ENCODE peak calls at places on chromosome 11, in five cellular contexts. M, R, X, Y and G are unnamed samples.
A peak's percentile ranks its signal among the peaks of the same experiment; 100 is the strongest.

GRCh38 chr11:126459691-126460404 is 104.4 kb downstream of the ST3GAL4 start:
- DNase-seq in M (peak; percentile 67), R (no peak), X (no peak), Y (no peak), G (no peak)

GRCh38 chr11:68912254-68912653 is 8.6 kb downstream of the IGHMBP2 start:
- DNase-seq in M (no peak), R (no peak), X (no peak), Y (no peak), G (no peak)

GRCh38 chr11:69804769-69805508 is 14.3 kb downstream of the FGF3 start:
- DNase-seq in M (no peak), R (no peak), X (no peak), Y (no peak), G (no peak)

GRCh38 chr11:33315822-33316221 is 58.6 kb downstream of the HIPK3 start:
- DNase-seq in M (no peak), R (no peak), X (no peak), Y (no peak), G (no peak)

GRCh38 chr11:61799665-61800284 is 7.1 kb downstream of the FEN1 start:
- DNase-seq in M (no peak), R (no peak), X (no peak), Y (no peak), G (no peak)

GRCh38 chr11:61701298-61701993 is 21.3 kb downstream of the DAGLA start:
- DNase-seq in M (no peak), R (no peak), X (no peak), Y (no peak), G (peak; percentile 35)

GRCh38 chr11:77071671-77072605 is 5.2 kb downstream of the CAPN5 start:
- DNase-seq in M (peak; percentile 10), R (no peak), X (no peak), Y (no peak), G (no peak)

GRCh38 chr11:61554172-61554988 is 26.5 kb downstream of the SYT7 start:
- DNase-seq in M (no peak), R (no peak), X (no peak), Y (no peak), G (no peak)

GRCh38 chr11:73333626-73334199 is 25.6 kb downstream of the ARHGEF17 start:
- DNase-seq in M (no peak), R (no peak), X (no peak), Y (no peak), G (no peak)
- H3K4me3 ChIP-seq in M (no peak overlapping the region), R (no peak overlapping the region), X (no peak overlapping the region), Y (no peak overlapping the region), G (no peak overlapping the region)

GRCh38 chr11:1055990-1056771 is 18.5 kb upstream of the MUC2 start:
- DNase-seq in M (no peak), R (no peak), X (no peak), Y (no peak), G (no peak)
- H3K4me3 ChIP-seq in M (no peak overlapping the region), R (no peak overlapping the region), X (no peak overlapping the region), Y (no peak overlapping the region), G (no peak overlapping the region)

GRCh38 chr11:37861671-37862070 is 1263.6 kb upstream of the RAG2 start:
- DNase-seq in M (no peak), R (no peak), X (no peak), Y (no peak), G (no peak)

GRCh38 chr11:37858398-37858797 is 1260.4 kb upstream of the RAG2 start:
- DNase-seq in M (no peak), R (no peak), X (no peak), Y (no peak), G (no peak)

GRCh38 chr11:37857726-37858125 is 1259.7 kb upstream of the RAG2 start:
- DNase-seq in M (no peak), R (no peak), X (no peak), Y (no peak), G (no peak)
- H3K4me3 ChIP-seq in M (no peak overlapping the region), R (no peak overlapping the region), X (no peak overlapping the region), Y (no peak overlapping the region), G (no peak overlapping the region)

GRCh38 chr11:66082936-66083698 is 13.0 kb downstream of the PACS1 start:
- DNase-seq in M (peak; percentile 46), R (no peak), X (no peak), Y (no peak), G (peak; percentile 41)

GRCh38 chr11:66080055-66080817 is 10.2 kb downstream of the PACS1 start:
- DNase-seq in M (peak; percentile 78), R (no peak), X (no peak), Y (peak; percentile 66), G (peak; percentile 67)

GRCh38 chr11:66076561-66076960 is 6.5 kb downstream of the PACS1 start:
- DNase-seq in M (peak; percentile 31), R (no peak), X (no peak), Y (no peak), G (no peak)

GRCh38 chr11:66085071-66085470 is 15.0 kb downstream of the PACS1 start:
- DNase-seq in M (peak; percentile 38), R (no peak), X (no peak), Y (no peak), G (no peak)

DNA sequence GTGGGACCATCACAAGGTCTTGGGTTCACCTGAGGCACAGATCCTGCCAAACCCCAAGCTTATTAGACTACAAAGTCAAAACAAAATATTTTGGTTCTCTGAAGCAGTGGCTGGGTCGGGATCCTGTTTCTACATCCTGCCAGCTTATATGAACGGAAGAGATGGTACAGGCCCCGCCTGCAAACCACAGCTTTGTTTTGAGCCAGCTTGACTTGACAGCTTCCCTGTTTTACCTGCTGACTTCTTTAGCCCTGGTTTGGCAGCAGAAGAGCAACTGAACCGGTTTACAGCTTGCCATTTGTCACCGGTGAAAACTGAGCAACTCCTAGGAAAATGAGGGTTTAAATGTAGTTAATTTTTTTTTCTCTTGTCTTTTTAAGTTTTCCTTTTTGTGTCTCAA is 11.4 kb downstream of the PACS1 start:
- DNase-seq in M (peak; percentile 38), R (no peak), X (no peak), Y (peak; percentile 77), G (peak; percentile 83)
- H3K4me3 ChIP-seq in M (no peak overlapping the region), R (no peak overlapping the region), X (no peak overlapping the region), Y (no peak overlapping the region), G (no peak overlapping the region)

GRCh38 chr11:65459552-65459951 is 37.0 kb downstream of the NEAT1 start:
- DNase-seq in M (no peak), R (no peak), X (no peak), Y (no peak), G (no peak)

GRCh38 chr11:65456418-65456817 is 33.8 kb downstream of the NEAT1 start:
- DNase-seq in M (no peak), R (no peak), X (no peak), Y (no peak), G (no peak)

GRCh38 chr11:65454696-65455456 is 32.3 kb downstream of the NEAT1 start:
- DNase-seq in M (peak; percentile 91), R (peak; percentile 64), X (no peak), Y (peak; percentile 68), G (peak; percentile 93)

GRCh38 chr11:65452806-65453490 is 30.4 kb downstream of the NEAT1 start:
- DNase-seq in M (peak; percentile 82), R (no peak), X (no peak), Y (peak; percentile 73), G (no peak)

DNA sequence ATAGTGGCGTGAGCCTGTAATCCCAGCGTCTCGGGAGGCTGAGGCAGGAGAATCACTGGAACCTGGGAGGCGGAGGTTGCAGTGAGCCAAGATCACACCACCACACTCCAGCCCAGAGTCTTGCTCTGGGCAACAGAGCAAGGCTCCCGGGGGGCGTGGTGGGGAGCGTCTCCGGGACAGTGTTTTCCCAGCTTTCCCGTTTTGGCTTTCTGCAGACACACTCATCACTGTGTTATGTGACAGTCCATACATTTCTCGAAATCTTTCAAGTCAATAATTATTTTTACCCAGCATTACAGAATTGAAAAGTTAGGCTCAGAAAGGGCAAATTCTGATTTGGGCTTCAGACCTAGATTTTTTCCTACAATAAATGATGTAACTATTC is 31.7 kb downstream of the NEAT1 start:
- DNase-seq in M (peak; percentile 48), R (no peak), X (no peak), Y (no peak), G (no peak)
- H3K4me3 ChIP-seq in M (peak overlapping the region; percentile 55), R (peak overlapping the region; percentile 71), X (peak overlapping the region; percentile 52), Y (no peak overlapping the region), G (no peak overlapping the region)

GRCh38 chr11:6548121-6548520 is 51.0 kb downstream of the DNHD1 start:
- DNase-seq in M (no peak), R (no peak), X (no peak), Y (no peak), G (no peak)
- H3K4me3 ChIP-seq in M (no peak overlapping the region), R (no peak overlapping the region), X (no peak overlapping the region), Y (no peak overlapping the region), G (no peak overlapping the region)

GRCh38 chr11:2203440-2204259 is 32.0 kb upstream of the TH start:
- DNase-seq in M (no peak), R (no peak), X (no peak), Y (no peak), G (peak; percentile 6)
- H3K4me3 ChIP-seq in M (no peak overlapping the region), R (no peak overlapping the region), X (no peak overlapping the region), Y (no peak overlapping the region), G (no peak overlapping the region)